ENCODE peak calls at places on chromosome 5, in eight cellular contexts. P is foreskin fibroblast; M is NCI-H1105; S is lung; E is activated gamma-delta T cell treated with anti-CD3 and anti-CD28 coated beads, Interleukin-2, amount 50 U/mL, for 16 hours; V is RPMI7951; U is H4; G is GM04503. I is an unnamed sample.
A peak's percentile ranks its signal among the peaks of the same experiment; 100 is the strongest.

GRCh38 chr5:32712463-32713395 is 1.6 kb downstream of the NPR3 start:
- DNase-seq in S (no peak), G (no peak), P (peak; percentile 30), E (no peak), V (no peak), M (no peak), U (no peak), I (no peak)

GRCh38 chr5:61322738-61323429 is 9.2 kb upstream of the ZSWIM6 start:
- DNase-seq in G (no peak), S (peak; percentile 69), U (peak; percentile 17), M (no peak), E (no peak), V (peak; percentile 57), P (peak; percentile 79), I (no peak)

GRCh38 chr5:107477492-107477891 is 193.2 kb downstream of the EFNA5 start:
- DNase-seq in U (no peak), V (no peak), E (no peak), P (no peak), M (no peak), S (no peak), G (no peak), I (no peak)

GRCh38 chr5:132812949-132813598 is at the start of gene SOWAHA:
- DNase-seq in S (no peak), G (no peak), P (no peak), V (no peak), M (peak; percentile 36), U (no peak), E (no peak), I (no peak)

GRCh38 chr5:154478752-154479159 is 729 bp upstream of the HAND1 start:
- DNase-seq in G (no peak), E (no peak), S (no peak), V (no peak), M (no peak), U (no peak), P (no peak), I (no peak)

GRCh38 chr5:151252762-151253603 is at the start of gene GM2A:
- DNase-seq in M (peak; percentile 89), S (peak; percentile 100), U (peak; percentile 98), P (peak; percentile 99), V (peak; percentile 98), E (peak; percentile 97), G (peak; percentile 94), I (peak; percentile 99)

GRCh38 chr5:127848098-127848497 is 144.9 kb downstream of the CCDC192 start:
- DNase-seq in E (no peak), P (no peak), M (no peak), S (no peak), U (no peak), G (no peak), V (no peak), I (no peak)

GRCh38 chr5:174872271-174872670 is 147.9 kb downstream of the MSX2 start:
- DNase-seq in V (peak; percentile 48), U (no peak), M (no peak), P (no peak), E (no peak), S (no peak), G (no peak), I (no peak)

GRCh38 chr5:59158637-59159391 is 575.9 kb downstream of the RAB3C start:
- DNase-seq in U (no peak), G (no peak), P (no peak), E (no peak), S (no peak), V (no peak), M (no peak), I (no peak)

GRCh38 chr5:1246711-1247431 is 21.7 kb downstream of the SLC6A18 start:
- DNase-seq in M (no peak), G (no peak), V (peak; percentile 21), S (peak; percentile 41), E (no peak), P (peak; percentile 7), U (no peak), I (no peak)

GRCh38 chr5:123538670-123539459 is 26.9 kb downstream of the CSNK1G3 start:
- DNase-seq in P (no peak), M (no peak), S (no peak), E (no peak), U (peak; percentile 75), V (no peak), G (no peak), I (no peak)

GRCh38 chr5:16464664-16465543 is 696 bp downstream of the ZNF622 start:
- DNase-seq in E (no peak), U (no peak), M (no peak), G (no peak), S (no peak), V (peak; percentile 9), P (no peak), I (no peak)

GRCh38 chr5:103706939-103707682 is 144.5 kb upstream of the NUDT12 start:
- DNase-seq in V (no peak), M (peak; percentile 6), P (no peak), S (no peak), U (no peak), E (no peak), G (no peak), I (no peak)

GRCh38 chr5:55418994-55419991 is 111.5 kb downstream of the MTREX start:
- DNase-seq in P (peak; percentile 63), G (peak; percentile 87), M (no peak), S (no peak), E (no peak), U (peak; percentile 63), V (peak; percentile 68), I (no peak)

GRCh38 chr5:39201160-39201794 is 18.1 kb downstream of the FYB1 start:
- DNase-seq in V (peak; percentile 7), U (no peak), E (no peak), S (no peak), P (no peak), M (no peak), G (no peak), I (no peak)

GRCh38 chr5:73617510-73618279 is 8.3 kb upstream of the ARHGEF28 start:
- DNase-seq in S (no peak), E (no peak), G (no peak), V (no peak), P (peak; percentile 46), M (no peak), U (no peak), I (no peak)

GRCh38 chr5:168027002-168027401 is 264.4 kb upstream of the WWC1 start:
- DNase-seq in G (no peak), P (no peak), U (no peak), M (no peak), E (no peak), S (no peak), V (no peak), I (no peak)

GRCh38 chr5:131242728-131243255 is 21.1 kb upstream of the CDC42SE2 start:
- DNase-seq in M (no peak), E (no peak), V (peak; percentile 71), G (peak; percentile 77), S (no peak), P (peak; percentile 95), U (no peak), I (no peak)

GRCh38 chr5:127586371-127586770 is 62.5 kb upstream of the CTXN3 start:
- DNase-seq in G (no peak), M (no peak), E (no peak), P (no peak), V (no peak), U (no peak), S (no peak), I (no peak)

GRCh38 chr5:122371511-122372151 is 59.6 kb downstream of the SNCAIP start:
- DNase-seq in P (no peak), M (no peak), U (no peak), S (no peak), E (no peak), V (no peak), G (no peak), I (no peak)

GRCh38 chr5:158621381-158621780 is 478.3 kb downstream of the EBF1 start:
- DNase-seq in E (no peak), P (no peak), V (no peak), U (no peak), M (no peak), S (no peak), G (no peak), I (no peak)

GRCh38 chr5:108481355-108481931 is 99.5 kb upstream of the FBXL17 start:
- DNase-seq in G (no peak), S (no peak), M (no peak), E (no peak), P (peak; percentile 5), U (peak; percentile 41), V (peak; percentile 1), I (no peak)

GRCh38 chr5:145903862-145904261 is 31.0 kb upstream of the GRXCR2 start:
- DNase-seq in P (no peak), S (no peak), V (peak; percentile 76), G (peak; percentile 50), M (no peak), E (no peak), U (no peak), I (no peak)

GRCh38 chr5:2207966-2208544 is 325.3 kb upstream of the IRX4 start:
- DNase-seq in E (no peak), G (no peak), V (no peak), S (peak; percentile 29), U (peak; percentile 44), P (no peak), M (no peak), I (no peak)

GRCh38 chr5:75951158-75951557 is 132.0 kb upstream of the SV2C start:
- DNase-seq in U (no peak), S (no peak), M (peak; percentile 54), P (no peak), E (no peak), V (no peak), G (no peak), I (no peak)

GRCh38 chr5:96146675-96147074 is 185.0 kb upstream of the ELL2 start:
- DNase-seq in S (no peak), M (no peak), U (peak; percentile 54), V (peak; percentile 62), E (no peak), P (peak; percentile 90), G (peak; percentile 65), I (no peak)

GRCh38 chr5:28779161-28779754 is 1740.9 kb upstream of the CDH9 start:
- DNase-seq in U (peak; percentile 10), V (peak; percentile 1), E (no peak), S (no peak), G (no peak), M (peak; percentile 8), P (no peak), I (no peak)

I was measured in uterus.